ENCODE peak calls at places on chromosomes 5 and 9, in ten cellular contexts. One of them, this sample, is unnamed.

GRCh38 chr9:128882677-128883590 is 1.0 kb downstream of the LRRC8A start:
- DNase-seq in psoas muscle: no peak
- DNase-seq in stomach: no peak
- DNase-seq in fibroblast of mammary gland: peak
- DNase-seq in adipocyte: peak
- DNase-seq in heart left ventricle: no peak
- DNase-seq in choroid plexus epithelial cell: no peak
- DNase-seq in AG10803: no peak
- DNase-seq in osteoblast: peak
- DNase-seq in brain microvascular endothelial cell: no peak
- DNase-seq in this sample: peak

GRCh38 chr5:145780961-145781360 is 54.2 kb downstream of the PRELID2 start:
- DNase-seq in stomach: no peak
- DNase-seq in psoas muscle: no peak
- DNase-seq in fibroblast of mammary gland: no peak
- DNase-seq in adipocyte: no peak
- DNase-seq in AG10803: no peak
- DNase-seq in heart left ventricle: no peak
- DNase-seq in choroid plexus epithelial cell: no peak
- DNase-seq in brain microvascular endothelial cell: no peak
- DNase-seq in osteoblast: no peak
- DNase-seq in this sample: no peak

GRCh38 chr5:57598097-57598496 is 115.5 kb upstream of the ACTBL2 start:
- DNase-seq in fibroblast of mammary gland: no peak
- DNase-seq in psoas muscle: no peak
- DNase-seq in stomach: no peak
- DNase-seq in choroid plexus epithelial cell: no peak
- DNase-seq in AG10803: no peak
- DNase-seq in osteoblast: peak
- DNase-seq in heart left ventricle: no peak
- DNase-seq in adipocyte: no peak
- DNase-seq in brain microvascular endothelial cell: no peak
- DNase-seq in this sample: no peak

GRCh38 chr9:90891656-90892055 is 90.0 kb downstream of the SYK start:
- DNase-seq in AG10803: no peak
- DNase-seq in osteoblast: no peak
- DNase-seq in choroid plexus epithelial cell: no peak
- DNase-seq in psoas muscle: no peak
- DNase-seq in fibroblast of mammary gland: no peak
- DNase-seq in adipocyte: no peak
- DNase-seq in heart left ventricle: no peak
- DNase-seq in brain microvascular endothelial cell: no peak
- DNase-seq in stomach: no peak
- DNase-seq in this sample: no peak

GRCh38 chr5:139699352-139699751 is 51.2 kb downstream of the CXXC5 start:
- DNase-seq in fibroblast of mammary gland: no peak
- DNase-seq in brain microvascular endothelial cell: no peak
- DNase-seq in psoas muscle: no peak
- DNase-seq in osteoblast: peak
- DNase-seq in choroid plexus epithelial cell: no peak
- DNase-seq in AG10803: no peak
- DNase-seq in adipocyte: no peak
- DNase-seq in stomach: no peak
- DNase-seq in heart left ventricle: no peak
- DNase-seq in this sample: no peak

GRCh38 chr5:756171-756570 is 28.4 kb downstream of the ZDHHC11B start:
- DNase-seq in brain microvascular endothelial cell: no peak
- DNase-seq in adipocyte: no peak
- DNase-seq in stomach: peak
- DNase-seq in psoas muscle: no peak
- DNase-seq in osteoblast: no peak
- DNase-seq in fibroblast of mammary gland: no peak
- DNase-seq in choroid plexus epithelial cell: no peak
- DNase-seq in heart left ventricle: peak
- DNase-seq in AG10803: no peak
- DNase-seq in this sample: no peak

GRCh38 chr5:129971684-129972083 is 67.4 kb downstream of the CHSY3 start:
- DNase-seq in fibroblast of mammary gland: peak
- DNase-seq in psoas muscle: no peak
- DNase-seq in stomach: no peak
- DNase-seq in brain microvascular endothelial cell: no peak
- DNase-seq in AG10803: peak
- DNase-seq in osteoblast: no peak
- DNase-seq in adipocyte: peak
- DNase-seq in heart left ventricle: no peak
- DNase-seq in choroid plexus epithelial cell: peak
- DNase-seq in this sample: no peak

GRCh38 chr5:147690595-147690994 is 91.9 kb downstream of the JAKMIP2 start:
- DNase-seq in brain microvascular endothelial cell: no peak
- DNase-seq in AG10803: no peak
- DNase-seq in psoas muscle: no peak
- DNase-seq in osteoblast: no peak
- DNase-seq in choroid plexus epithelial cell: peak
- DNase-seq in stomach: peak
- DNase-seq in heart left ventricle: no peak
- DNase-seq in adipocyte: no peak
- DNase-seq in fibroblast of mammary gland: no peak
- DNase-seq in this sample: no peak

GRCh38 chr5:114565871-114566270 is 204.0 kb downstream of the KCNN2 start:
- DNase-seq in psoas muscle: no peak
- DNase-seq in adipocyte: no peak
- DNase-seq in AG10803: no peak
- DNase-seq in stomach: no peak
- DNase-seq in fibroblast of mammary gland: no peak
- DNase-seq in heart left ventricle: no peak
- DNase-seq in brain microvascular endothelial cell: no peak
- DNase-seq in osteoblast: no peak
- DNase-seq in choroid plexus epithelial cell: no peak
- DNase-seq in this sample: no peak

GRCh38 chr5:68456756-68457217 is 241.2 kb downstream of the PIK3R1 start:
- DNase-seq in fibroblast of mammary gland: peak
- DNase-seq in adipocyte: peak
- DNase-seq in brain microvascular endothelial cell: peak
- DNase-seq in choroid plexus epithelial cell: peak
- DNase-seq in osteoblast: no peak
- DNase-seq in psoas muscle: no peak
- DNase-seq in stomach: peak
- DNase-seq in heart left ventricle: peak
- DNase-seq in AG10803: peak
- DNase-seq in this sample: peak

GRCh38 chr5:95238560-95239325 is 46.2 kb downstream of the MCTP1 start:
- DNase-seq in osteoblast: no peak
- DNase-seq in choroid plexus epithelial cell: peak
- DNase-seq in brain microvascular endothelial cell: peak
- DNase-seq in AG10803: peak
- DNase-seq in adipocyte: peak
- DNase-seq in stomach: no peak
- DNase-seq in psoas muscle: no peak
- DNase-seq in heart left ventricle: no peak
- DNase-seq in fibroblast of mammary gland: peak
- DNase-seq in this sample: peak

GRCh38 chr5:134463991-134464760 is 52.5 kb upstream of the CDKN2AIPNL start:
- DNase-seq in choroid plexus epithelial cell: peak
- DNase-seq in psoas muscle: no peak
- DNase-seq in heart left ventricle: no peak
- DNase-seq in adipocyte: no peak
- DNase-seq in osteoblast: no peak
- DNase-seq in brain microvascular endothelial cell: peak
- DNase-seq in stomach: no peak
- DNase-seq in AG10803: no peak
- DNase-seq in fibroblast of mammary gland: peak
- DNase-seq in this sample: no peak

GRCh38 chr5:138371454-138371853 is 19.0 kb downstream of the KDM3B start:
- DNase-seq in adipocyte: no peak
- DNase-seq in psoas muscle: no peak
- DNase-seq in stomach: no peak
- DNase-seq in heart left ventricle: no peak
- DNase-seq in osteoblast: peak
- DNase-seq in choroid plexus epithelial cell: no peak
- DNase-seq in fibroblast of mammary gland: no peak
- DNase-seq in brain microvascular endothelial cell: no peak
- DNase-seq in AG10803: no peak
- DNase-seq in this sample: no peak

GRCh38 chr9:96344458-96345180 is 38.9 kb downstream of the SLC35D2 start:
- DNase-seq in psoas muscle: no peak
- DNase-seq in brain microvascular endothelial cell: peak
- DNase-seq in adipocyte: peak
- DNase-seq in fibroblast of mammary gland: peak
- DNase-seq in heart left ventricle: peak
- DNase-seq in osteoblast: peak
- DNase-seq in stomach: no peak
- DNase-seq in AG10803: peak
- DNase-seq in choroid plexus epithelial cell: peak
- DNase-seq in this sample: peak
- H3K4me3 ChIP-seq in psoas muscle: no peak
- H3K4me3 ChIP-seq in brain microvascular endothelial cell: no peak
- H3K4me3 ChIP-seq in adipocyte: no peak
- H3K4me3 ChIP-seq in fibroblast of mammary gland: no peak
- H3K4me3 ChIP-seq in heart left ventricle: no peak
- H3K4me3 ChIP-seq in osteoblast: no peak
- H3K4me3 ChIP-seq in stomach: no peak
- H3K4me3 ChIP-seq in AG10803: no peak
- H3K4me3 ChIP-seq in choroid plexus epithelial cell: no peak
- H3K4me3 ChIP-seq in this sample: no peak

GRCh38 chr5:169652057-169652456 is 15.0 kb downstream of the DOCK2 start:
- DNase-seq in choroid plexus epithelial cell: no peak
- DNase-seq in heart left ventricle: peak
- DNase-seq in stomach: peak
- DNase-seq in AG10803: no peak
- DNase-seq in fibroblast of mammary gland: no peak
- DNase-seq in osteoblast: no peak
- DNase-seq in brain microvascular endothelial cell: no peak
- DNase-seq in adipocyte: no peak
- DNase-seq in psoas muscle: no peak
- DNase-seq in this sample: no peak

GRCh38 chr5:169651526-169651925 is 14.5 kb downstream of the DOCK2 start:
- DNase-seq in choroid plexus epithelial cell: peak
- DNase-seq in stomach: no peak
- DNase-seq in AG10803: no peak
- DNase-seq in osteoblast: no peak
- DNase-seq in brain microvascular endothelial cell: no peak
- DNase-seq in heart left ventricle: no peak
- DNase-seq in psoas muscle: no peak
- DNase-seq in fibroblast of mammary gland: peak
- DNase-seq in adipocyte: no peak
- DNase-seq in this sample: no peak

GRCh38 chr5:169648725-169649124 is 11.7 kb downstream of the DOCK2 start:
- DNase-seq in AG10803: peak
- DNase-seq in fibroblast of mammary gland: peak
- DNase-seq in adipocyte: no peak
- DNase-seq in osteoblast: peak
- DNase-seq in heart left ventricle: peak
- DNase-seq in stomach: no peak
- DNase-seq in brain microvascular endothelial cell: no peak
- DNase-seq in psoas muscle: no peak
- DNase-seq in choroid plexus epithelial cell: peak
- DNase-seq in this sample: peak

GRCh38 chr5:169649486-169649885 is 12.4 kb downstream of the DOCK2 start:
- DNase-seq in AG10803: no peak
- DNase-seq in stomach: no peak
- DNase-seq in psoas muscle: no peak
- DNase-seq in brain microvascular endothelial cell: no peak
- DNase-seq in adipocyte: no peak
- DNase-seq in choroid plexus epithelial cell: no peak
- DNase-seq in fibroblast of mammary gland: no peak
- DNase-seq in heart left ventricle: no peak
- DNase-seq in osteoblast: no peak
- DNase-seq in this sample: no peak

DNA sequence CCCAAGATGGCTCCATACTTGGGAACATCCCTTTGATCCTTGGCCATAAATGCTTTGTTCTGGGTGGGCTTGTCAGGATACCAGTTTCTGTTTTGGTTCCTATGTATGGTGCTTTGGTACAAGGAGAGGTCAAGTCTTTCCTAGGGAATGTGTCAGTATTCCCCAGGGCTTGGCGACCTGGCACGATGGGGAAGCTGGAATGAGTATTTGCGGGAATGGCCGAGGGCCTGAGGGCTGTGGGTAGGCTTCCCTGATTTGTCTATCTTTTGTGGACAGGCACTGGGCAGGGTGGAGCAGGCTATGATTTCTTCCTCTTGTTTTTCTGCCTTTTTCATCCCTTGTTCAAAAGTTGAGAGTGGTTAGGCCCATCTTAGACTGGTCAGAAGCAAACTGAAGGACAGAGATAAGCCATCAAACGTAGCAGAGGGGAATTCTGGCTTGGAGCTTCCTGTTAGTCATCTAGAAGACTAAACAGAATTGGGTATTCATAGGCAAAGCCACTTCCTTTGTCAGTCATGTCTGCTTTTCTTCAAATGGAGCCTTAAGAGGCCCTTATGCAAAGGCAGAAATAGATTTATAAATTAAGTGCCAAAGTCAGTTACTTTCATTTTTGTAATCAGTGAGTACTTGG is 13.7 kb downstream of the DOCK2 start:
- DNase-seq in heart left ventricle: no peak
- DNase-seq in stomach: no peak
- DNase-seq in fibroblast of mammary gland: peak
- DNase-seq in AG10803: peak
- DNase-seq in psoas muscle: no peak
- DNase-seq in choroid plexus epithelial cell: peak
- DNase-seq in adipocyte: peak
- DNase-seq in brain microvascular endothelial cell: peak
- DNase-seq in osteoblast: peak
- DNase-seq in this sample: peak
- H3K4me3 ChIP-seq in heart left ventricle: no peak
- H3K4me3 ChIP-seq in stomach: no peak
- H3K4me3 ChIP-seq in fibroblast of mammary gland: no peak
- H3K4me3 ChIP-seq in AG10803: no peak
- H3K4me3 ChIP-seq in psoas muscle: no peak
- H3K4me3 ChIP-seq in choroid plexus epithelial cell: no peak
- H3K4me3 ChIP-seq in adipocyte: peak
- H3K4me3 ChIP-seq in brain microvascular endothelial cell: no peak
- H3K4me3 ChIP-seq in osteoblast: no peak
- H3K4me3 ChIP-seq in this sample: no peak

GRCh38 chr5:100899675-100900074 is 3.4 kb downstream of the ST8SIA4 start:
- DNase-seq in stomach: no peak
- DNase-seq in osteoblast: no peak
- DNase-seq in AG10803: no peak
- DNase-seq in heart left ventricle: no peak
- DNase-seq in psoas muscle: no peak
- DNase-seq in choroid plexus epithelial cell: no peak
- DNase-seq in fibroblast of mammary gland: no peak
- DNase-seq in brain microvascular endothelial cell: no peak
- DNase-seq in adipocyte: no peak
- DNase-seq in this sample: no peak
- H3K4me3 ChIP-seq in stomach: no peak
- H3K4me3 ChIP-seq in osteoblast: peak
- H3K4me3 ChIP-seq in AG10803: no peak
- H3K4me3 ChIP-seq in heart left ventricle: peak
- H3K4me3 ChIP-seq in psoas muscle: peak
- H3K4me3 ChIP-seq in choroid plexus epithelial cell: no peak
- H3K4me3 ChIP-seq in fibroblast of mammary gland: no peak
- H3K4me3 ChIP-seq in brain microvascular endothelial cell: no peak
- H3K4me3 ChIP-seq in adipocyte: peak
- H3K4me3 ChIP-seq in this sample: peak

DNA sequence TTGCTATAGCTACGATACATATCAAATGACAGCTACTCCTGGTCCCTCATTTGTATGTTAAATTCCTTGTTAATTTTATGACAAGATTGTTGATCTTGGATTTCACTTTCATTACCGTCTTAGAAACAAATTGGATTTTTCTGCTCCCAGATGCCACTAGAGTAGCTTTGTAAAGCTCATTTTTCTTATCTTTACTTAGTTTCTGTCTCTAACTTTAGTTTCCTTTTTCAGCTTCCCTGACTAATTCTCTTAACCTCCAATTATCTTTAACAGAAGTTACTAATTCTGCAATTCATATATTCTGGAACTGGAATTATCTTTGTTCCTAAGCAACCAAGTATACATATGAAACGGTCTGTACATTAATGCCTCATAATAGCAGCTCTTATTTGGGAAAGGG is 16.6 kb downstream of the ITGA1 start:
- DNase-seq in psoas muscle: no peak
- DNase-seq in heart left ventricle: no peak
- DNase-seq in stomach: no peak
- DNase-seq in osteoblast: no peak
- DNase-seq in AG10803: no peak
- DNase-seq in adipocyte: no peak
- DNase-seq in fibroblast of mammary gland: no peak
- DNase-seq in brain microvascular endothelial cell: no peak
- DNase-seq in choroid plexus epithelial cell: no peak
- DNase-seq in this sample: no peak
- H3K4me3 ChIP-seq in psoas muscle: peak
- H3K4me3 ChIP-seq in heart left ventricle: no peak
- H3K4me3 ChIP-seq in stomach: no peak
- H3K4me3 ChIP-seq in osteoblast: peak
- H3K4me3 ChIP-seq in AG10803: no peak
- H3K4me3 ChIP-seq in adipocyte: peak
- H3K4me3 ChIP-seq in fibroblast of mammary gland: no peak
- H3K4me3 ChIP-seq in brain microvascular endothelial cell: no peak
- H3K4me3 ChIP-seq in choroid plexus epithelial cell: peak
- H3K4me3 ChIP-seq in this sample: no peak

This sample was measured in astrocyte of the spinal cord.